ENCODE peak calls at places on chromosomes 3 and 15, in nine cellular contexts. One of them, this sample, is unnamed.

GRCh38 chr3:198109883-198110282 is 149.9 kb downstream of the LMLN start:
- DNase-seq in stomach: no peak
- DNase-seq in breast epithelium: no peak
- DNase-seq in prostate gland: no peak
- DNase-seq in fibroblast of pulmonary artery: no peak
- DNase-seq in AG10803: no peak
- DNase-seq in GM13977: no peak
- DNase-seq in AG04449: no peak
- DNase-seq in fibroblast of lung: no peak
- DNase-seq in this sample: no peak

GRCh38 chr3:70990190-70990589 is 593.3 kb downstream of the FOXP1 start:
- DNase-seq in stomach: no peak
- DNase-seq in AG04449: no peak
- DNase-seq in fibroblast of pulmonary artery: no peak
- DNase-seq in breast epithelium: no peak
- DNase-seq in GM13977: no peak
- DNase-seq in fibroblast of lung: peak; percentile 45
- DNase-seq in prostate gland: no peak
- DNase-seq in AG10803: peak; percentile 21
- DNase-seq in this sample: no peak

GRCh38 chr15:32029862-32030781 is at the start of gene CHRNA7:
- DNase-seq in AG04449: no peak
- DNase-seq in AG10803: peak; percentile 3
- DNase-seq in stomach: peak; percentile 76
- DNase-seq in GM13977: peak; percentile 54
- DNase-seq in fibroblast of pulmonary artery: peak; percentile 6
- DNase-seq in prostate gland: peak; percentile 70
- DNase-seq in breast epithelium: no peak
- DNase-seq in fibroblast of lung: peak; percentile 42
- DNase-seq in this sample: no peak

GRCh38 chr3:9770276-9770812 is 597 bp upstream of the CAMK1 start:
- DNase-seq in breast epithelium: peak; percentile 77
- DNase-seq in AG04449: no peak
- DNase-seq in prostate gland: peak; percentile 71
- DNase-seq in stomach: peak; percentile 94
- DNase-seq in fibroblast of lung: no peak
- DNase-seq in GM13977: no peak
- DNase-seq in fibroblast of pulmonary artery: peak; percentile 74
- DNase-seq in AG10803: peak; percentile 26
- DNase-seq in this sample: no peak

GRCh38 chr3:29283297-29283681 is 2.4 kb downstream of the RBMS3 start:
- DNase-seq in breast epithelium: no peak
- DNase-seq in GM13977: no peak
- DNase-seq in prostate gland: no peak
- DNase-seq in AG04449: no peak
- DNase-seq in fibroblast of lung: no peak
- DNase-seq in stomach: no peak
- DNase-seq in AG10803: peak; percentile 26
- DNase-seq in fibroblast of pulmonary artery: peak; percentile 42
- DNase-seq in this sample: no peak

GRCh38 chr15:82106671-82107070 is 60.9 kb upstream of the MEX3B start:
- DNase-seq in AG04449: no peak
- DNase-seq in prostate gland: no peak
- DNase-seq in AG10803: no peak
- DNase-seq in fibroblast of pulmonary artery: no peak
- DNase-seq in stomach: no peak
- DNase-seq in GM13977: no peak
- DNase-seq in breast epithelium: no peak
- DNase-seq in fibroblast of lung: peak; percentile 21
- DNase-seq in this sample: no peak

GRCh38 chr3:141367038-141367730 is 1.1 kb upstream of the ZBTB38 start:
- DNase-seq in breast epithelium: peak; percentile 64
- DNase-seq in GM13977: no peak
- DNase-seq in stomach: no peak
- DNase-seq in fibroblast of lung: peak; percentile 100
- DNase-seq in fibroblast of pulmonary artery: peak; percentile 100
- DNase-seq in AG10803: peak; percentile 100
- DNase-seq in AG04449: peak; percentile 100
- DNase-seq in prostate gland: no peak
- DNase-seq in this sample: peak; percentile 97

GRCh38 chr3:133461291-133461690 is 61.4 kb downstream of the BFSP2 start:
- DNase-seq in AG04449: no peak
- DNase-seq in GM13977: no peak
- DNase-seq in fibroblast of pulmonary artery: no peak
- DNase-seq in breast epithelium: no peak
- DNase-seq in prostate gland: no peak
- DNase-seq in AG10803: no peak
- DNase-seq in fibroblast of lung: no peak
- DNase-seq in stomach: no peak
- DNase-seq in this sample: no peak

GRCh38 chr3:135929670-135930069 is 35.9 kb upstream of the PPP2R3A start:
- DNase-seq in GM13977: no peak
- DNase-seq in breast epithelium: no peak
- DNase-seq in stomach: no peak
- DNase-seq in AG04449: no peak
- DNase-seq in fibroblast of pulmonary artery: peak; percentile 22
- DNase-seq in prostate gland: peak; percentile 16
- DNase-seq in fibroblast of lung: peak; percentile 47
- DNase-seq in AG10803: peak; percentile 74
- DNase-seq in this sample: peak; percentile 44

GRCh38 chr15:62554164-62554563 is 389.1 kb upstream of the C2CD4B start:
- DNase-seq in breast epithelium: no peak
- DNase-seq in AG10803: no peak
- DNase-seq in stomach: no peak
- DNase-seq in GM13977: no peak
- DNase-seq in prostate gland: no peak
- DNase-seq in fibroblast of pulmonary artery: no peak
- DNase-seq in AG04449: no peak
- DNase-seq in fibroblast of lung: no peak
- DNase-seq in this sample: no peak

GRCh38 chr3:46284981-46285683 is 42.9 kb downstream of the CCR3 start:
- DNase-seq in breast epithelium: no peak
- DNase-seq in GM13977: no peak
- DNase-seq in AG04449: no peak
- DNase-seq in fibroblast of lung: peak; percentile 2
- DNase-seq in AG10803: no peak
- DNase-seq in stomach: no peak
- DNase-seq in fibroblast of pulmonary artery: no peak
- DNase-seq in prostate gland: no peak
- DNase-seq in this sample: no peak

GRCh38 chr15:63818191-63818590 is 15.6 kb downstream of the HERC1 start:
- DNase-seq in fibroblast of lung: peak; percentile 28
- DNase-seq in breast epithelium: no peak
- DNase-seq in AG04449: no peak
- DNase-seq in AG10803: no peak
- DNase-seq in prostate gland: no peak
- DNase-seq in GM13977: no peak
- DNase-seq in stomach: no peak
- DNase-seq in fibroblast of pulmonary artery: peak; percentile 75
- DNase-seq in this sample: no peak

GRCh38 chr15:63811942-63812341 is 21.8 kb downstream of the HERC1 start:
- DNase-seq in AG04449: no peak
- DNase-seq in fibroblast of pulmonary artery: no peak
- DNase-seq in prostate gland: no peak
- DNase-seq in GM13977: no peak
- DNase-seq in AG10803: no peak
- DNase-seq in fibroblast of lung: no peak
- DNase-seq in stomach: no peak
- DNase-seq in breast epithelium: no peak
- DNase-seq in this sample: no peak

GRCh38 chr15:63815796-63816533 is 17.8 kb downstream of the HERC1 start:
- DNase-seq in AG10803: peak; percentile 30
- DNase-seq in prostate gland: no peak
- DNase-seq in fibroblast of pulmonary artery: peak; percentile 44
- DNase-seq in breast epithelium: no peak
- DNase-seq in stomach: no peak
- DNase-seq in GM13977: no peak
- DNase-seq in AG04449: no peak
- DNase-seq in fibroblast of lung: no peak
- DNase-seq in this sample: no peak

GRCh38 chr15:63818628-63819027 is 15.1 kb downstream of the HERC1 start:
- DNase-seq in breast epithelium: no peak
- DNase-seq in fibroblast of pulmonary artery: no peak
- DNase-seq in GM13977: no peak
- DNase-seq in stomach: no peak
- DNase-seq in AG04449: no peak
- DNase-seq in prostate gland: no peak
- DNase-seq in fibroblast of lung: no peak
- DNase-seq in AG10803: no peak
- DNase-seq in this sample: no peak

DNA sequence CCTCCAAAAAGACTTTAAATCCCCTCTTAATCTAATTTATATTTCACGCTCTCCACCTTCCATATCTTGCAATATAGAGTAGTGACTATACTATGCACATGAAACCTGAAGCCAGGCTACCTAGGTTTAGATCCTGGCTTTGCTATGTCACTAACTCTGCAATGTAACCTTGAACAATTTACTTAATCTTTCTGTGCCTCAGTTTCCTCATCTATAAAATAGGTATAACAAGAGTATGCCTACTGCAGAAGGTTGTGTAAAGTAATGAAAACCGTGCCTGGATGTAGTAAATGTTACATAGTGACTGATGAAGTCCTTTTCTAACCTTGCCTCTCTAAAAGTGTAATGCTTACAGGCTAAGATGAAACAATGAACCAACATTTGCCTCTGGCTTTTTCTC is 18.5 kb downstream of the HERC1 start:
- DNase-seq in GM13977: no peak
- DNase-seq in AG04449: no peak
- DNase-seq in stomach: no peak
- DNase-seq in AG10803: no peak
- DNase-seq in prostate gland: no peak
- DNase-seq in fibroblast of pulmonary artery: no peak
- DNase-seq in breast epithelium: no peak
- DNase-seq in fibroblast of lung: no peak
- DNase-seq in this sample: no peak
- TF ChIP-seq CTCF in GM13977: no peak
- TF ChIP-seq CTCF in AG04449: no peak
- TF ChIP-seq CTCF in stomach: no peak
- TF ChIP-seq CTCF in AG10803: no peak
- TF ChIP-seq CTCF in prostate gland: no peak
- TF ChIP-seq CTCF in fibroblast of pulmonary artery: no peak
- TF ChIP-seq CTCF in breast epithelium: no peak
- TF ChIP-seq CTCF in fibroblast of lung: no peak
- TF ChIP-seq CTCF in this sample: no peak

GRCh38 chr15:27899583-27900295 is 199.4 kb downstream of the OCA2 start:
- DNase-seq in fibroblast of lung: no peak
- DNase-seq in AG04449: no peak
- DNase-seq in prostate gland: no peak
- DNase-seq in breast epithelium: no peak
- DNase-seq in stomach: no peak
- DNase-seq in GM13977: no peak
- DNase-seq in fibroblast of pulmonary artery: no peak
- DNase-seq in AG10803: no peak
- DNase-seq in this sample: no peak

GRCh38 chr15:27894645-27895044 is 204.5 kb downstream of the OCA2 start:
- DNase-seq in fibroblast of pulmonary artery: no peak
- DNase-seq in AG04449: no peak
- DNase-seq in fibroblast of lung: no peak
- DNase-seq in GM13977: no peak
- DNase-seq in stomach: no peak
- DNase-seq in breast epithelium: no peak
- DNase-seq in prostate gland: no peak
- DNase-seq in AG10803: no peak
- DNase-seq in this sample: no peak

GRCh38 chr15:27903405-27903804 is 195.7 kb downstream of the OCA2 start:
- DNase-seq in breast epithelium: no peak
- DNase-seq in AG10803: no peak
- DNase-seq in GM13977: no peak
- DNase-seq in prostate gland: no peak
- DNase-seq in AG04449: no peak
- DNase-seq in fibroblast of lung: no peak
- DNase-seq in stomach: no peak
- DNase-seq in fibroblast of pulmonary artery: no peak
- DNase-seq in this sample: no peak

GRCh38 chr15:27902680-27903385 is 196.3 kb downstream of the OCA2 start:
- DNase-seq in breast epithelium: no peak
- DNase-seq in prostate gland: no peak
- DNase-seq in GM13977: no peak
- DNase-seq in stomach: no peak
- DNase-seq in AG10803: no peak
- DNase-seq in fibroblast of lung: no peak
- DNase-seq in AG04449: no peak
- DNase-seq in fibroblast of pulmonary artery: no peak
- DNase-seq in this sample: no peak

DNA sequence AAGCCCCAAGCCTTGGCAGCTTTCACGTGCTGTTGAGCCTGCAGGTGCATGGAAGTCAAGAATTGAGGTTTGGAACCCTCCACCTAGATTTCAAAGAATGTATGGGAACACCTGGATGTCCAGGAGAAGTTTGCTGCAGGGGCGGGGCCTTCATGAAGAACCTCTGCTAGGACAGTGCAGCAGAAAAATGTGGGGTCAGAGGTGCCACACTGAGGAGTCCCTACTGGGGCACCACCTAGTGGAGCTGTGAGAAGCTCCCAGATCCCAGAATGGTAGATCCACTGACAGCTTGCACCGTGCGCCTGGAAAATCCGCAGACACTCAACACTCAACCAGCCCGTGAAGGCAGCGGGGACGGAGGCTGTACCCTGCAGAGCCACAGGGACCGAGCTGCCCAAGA is 201.6 kb downstream of the OCA2 start:
- DNase-seq in fibroblast of pulmonary artery: no peak
- DNase-seq in fibroblast of lung: no peak
- DNase-seq in prostate gland: no peak
- DNase-seq in breast epithelium: no peak
- DNase-seq in AG10803: no peak
- DNase-seq in GM13977: no peak
- DNase-seq in stomach: no peak
- DNase-seq in AG04449: no peak
- DNase-seq in this sample: no peak
- TF ChIP-seq CTCF in fibroblast of pulmonary artery: no peak
- TF ChIP-seq CTCF in fibroblast of lung: no peak
- TF ChIP-seq CTCF in prostate gland: no peak
- TF ChIP-seq CTCF in breast epithelium: no peak
- TF ChIP-seq CTCF in AG10803: peak; percentile 7
- TF ChIP-seq CTCF in GM13977: no peak
- TF ChIP-seq CTCF in stomach: no peak
- TF ChIP-seq CTCF in AG04449: no peak
- TF ChIP-seq CTCF in this sample: no peak

GRCh38 chr3:162865466-162865865 is 1368.9 kb downstream of the OTOL1 start:
- DNase-seq in breast epithelium: no peak
- DNase-seq in stomach: no peak
- DNase-seq in AG10803: no peak
- DNase-seq in prostate gland: no peak
- DNase-seq in fibroblast of pulmonary artery: peak; percentile 0
- DNase-seq in AG04449: no peak
- DNase-seq in fibroblast of lung: no peak
- DNase-seq in GM13977: no peak
- DNase-seq in this sample: no peak
- TF ChIP-seq CTCF in breast epithelium: no peak
- TF ChIP-seq CTCF in stomach: no peak
- TF ChIP-seq CTCF in AG10803: no peak
- TF ChIP-seq CTCF in prostate gland: no peak
- TF ChIP-seq CTCF in fibroblast of pulmonary artery: peak; percentile 14
- TF ChIP-seq CTCF in AG04449: no peak
- TF ChIP-seq CTCF in fibroblast of lung: no peak
- TF ChIP-seq CTCF in GM13977: no peak
- TF ChIP-seq CTCF in this sample: no peak

GRCh38 chr3:170357176-170357919 is at the start of gene SKIL:
- DNase-seq in GM13977: peak; percentile 90
- DNase-seq in prostate gland: peak; percentile 97
- DNase-seq in fibroblast of pulmonary artery: peak; percentile 98
- DNase-seq in stomach: peak; percentile 99
- DNase-seq in AG04449: peak; percentile 63
- DNase-seq in AG10803: peak; percentile 96
- DNase-seq in breast epithelium: peak; percentile 95
- DNase-seq in fibroblast of lung: peak; percentile 96
- DNase-seq in this sample: peak; percentile 92
- TF ChIP-seq CTCF in GM13977: peak; percentile 5
- TF ChIP-seq CTCF in prostate gland: peak; percentile 34
- TF ChIP-seq CTCF in fibroblast of pulmonary artery: no peak
- TF ChIP-seq CTCF in stomach: no peak
- TF ChIP-seq CTCF in AG04449: peak; percentile 30
- TF ChIP-seq CTCF in AG10803: no peak
- TF ChIP-seq CTCF in breast epithelium: no peak
- TF ChIP-seq CTCF in fibroblast of lung: no peak
- TF ChIP-seq CTCF in this sample: no peak